ENCODE peak calls at places on chromosomes 7 and 10, in four cellular contexts. One of them, this sample, is unnamed.

GRCh38 chr7:99525713-99526440 is 21.4 kb downstream of the ZKSCAN5 start:
- DNase-seq in GM04504: no peak
- DNase-seq in stimulated activated naive CD4-positive, alpha-beta T cell: peak
- DNase-seq in NCI-H460: no peak
- DNase-seq in this sample: no peak

GRCh38 chr7:1950066-1950622 is 280.1 kb downstream of the ELFN1 start:
- DNase-seq in stimulated activated naive CD4-positive, alpha-beta T cell: no peak
- DNase-seq in GM04504: no peak
- DNase-seq in NCI-H460: no peak
- DNase-seq in this sample: no peak

GRCh38 chr10:7527468-7527867 is 116.6 kb upstream of the SFMBT2 start:
- DNase-seq in NCI-H460: no peak
- DNase-seq in stimulated activated naive CD4-positive, alpha-beta T cell: no peak
- DNase-seq in GM04504: no peak
- DNase-seq in this sample: no peak

GRCh38 chr7:132760241-132760616 is 184.0 kb upstream of the PLXNA4 start:
- DNase-seq in GM04504: no peak
- DNase-seq in NCI-H460: peak
- DNase-seq in stimulated activated naive CD4-positive, alpha-beta T cell: no peak
- DNase-seq in this sample: no peak

GRCh38 chr7:25181537-25181936 is 46.7 kb downstream of the NPVF start:
- DNase-seq in NCI-H460: no peak
- DNase-seq in stimulated activated naive CD4-positive, alpha-beta T cell: no peak
- DNase-seq in GM04504: no peak
- DNase-seq in this sample: no peak

GRCh38 chr10:88528791-88529190 is 54.3 kb downstream of the RNLS start:
- DNase-seq in GM04504: no peak
- DNase-seq in stimulated activated naive CD4-positive, alpha-beta T cell: no peak
- DNase-seq in NCI-H460: no peak
- DNase-seq in this sample: no peak

GRCh38 chr7:132575987-132576722 is at the start of gene PLXNA4:
- DNase-seq in stimulated activated naive CD4-positive, alpha-beta T cell: no peak
- DNase-seq in GM04504: no peak
- DNase-seq in NCI-H460: no peak
- DNase-seq in this sample: no peak

GRCh38 chr7:78539825-78540224 is 741.3 kb downstream of the PHTF2 start:
- DNase-seq in stimulated activated naive CD4-positive, alpha-beta T cell: no peak
- DNase-seq in GM04504: no peak
- DNase-seq in NCI-H460: no peak
- DNase-seq in this sample: no peak

GRCh38 chr10:13074562-13075451 is 25.2 kb upstream of the OPTN start:
- DNase-seq in stimulated activated naive CD4-positive, alpha-beta T cell: peak
- DNase-seq in GM04504: peak
- DNase-seq in NCI-H460: peak
- DNase-seq in this sample: peak

GRCh38 chr7:135801045-135801693 is 52.6 kb upstream of the FAM180A start:
- DNase-seq in stimulated activated naive CD4-positive, alpha-beta T cell: peak
- DNase-seq in NCI-H460: peak
- DNase-seq in GM04504: peak
- DNase-seq in this sample: no peak

GRCh38 chr7:130433336-130433735 is 7.5 kb downstream of the CEP41 start:
- DNase-seq in GM04504: no peak
- DNase-seq in stimulated activated naive CD4-positive, alpha-beta T cell: no peak
- DNase-seq in NCI-H460: no peak
- DNase-seq in this sample: no peak

GRCh38 chr7:22361320-22361719 is 4.4 kb upstream of the RAPGEF5 start:
- DNase-seq in NCI-H460: no peak
- DNase-seq in stimulated activated naive CD4-positive, alpha-beta T cell: no peak
- DNase-seq in GM04504: no peak
- DNase-seq in this sample: no peak

GRCh38 chr10:43308986-43309385 is 42.1 kb upstream of the RASGEF1A start:
- DNase-seq in stimulated activated naive CD4-positive, alpha-beta T cell: no peak
- DNase-seq in GM04504: no peak
- DNase-seq in NCI-H460: no peak
- DNase-seq in this sample: no peak

GRCh38 chr7:98266840-98267239 is 14.6 kb upstream of the BRI3 start:
- DNase-seq in GM04504: no peak
- DNase-seq in NCI-H460: no peak
- DNase-seq in stimulated activated naive CD4-positive, alpha-beta T cell: no peak
- DNase-seq in this sample: no peak

GRCh38 chr7:28347462-28347861 is 64.9 kb upstream of the CREB5 start:
- DNase-seq in GM04504: peak
- DNase-seq in NCI-H460: no peak
- DNase-seq in stimulated activated naive CD4-positive, alpha-beta T cell: no peak
- DNase-seq in this sample: peak

GRCh38 chr7:37052673-37053072 is 328.4 kb upstream of the AOAH start:
- DNase-seq in NCI-H460: peak
- DNase-seq in GM04504: no peak
- DNase-seq in stimulated activated naive CD4-positive, alpha-beta T cell: peak
- DNase-seq in this sample: no peak

GRCh38 chr7:135758531-135758932 is 9.9 kb upstream of the FAM180A start:
- DNase-seq in stimulated activated naive CD4-positive, alpha-beta T cell: no peak
- DNase-seq in GM04504: no peak
- DNase-seq in NCI-H460: no peak
- DNase-seq in this sample: no peak

GRCh38 chr10:88754272-88754671 is 5.5 kb upstream of the LIPN start:
- DNase-seq in stimulated activated naive CD4-positive, alpha-beta T cell: no peak
- DNase-seq in NCI-H460: no peak
- DNase-seq in GM04504: peak
- DNase-seq in this sample: peak

GRCh38 chr7:46600340-46600739 is 679.3 kb upstream of the IGFBP3 start:
- DNase-seq in stimulated activated naive CD4-positive, alpha-beta T cell: no peak
- DNase-seq in GM04504: peak
- DNase-seq in NCI-H460: no peak
- DNase-seq in this sample: peak

This sample was measured in skeletal muscle cell.